ENCODE peak calls at places on chromosomes 16 and 17, in ten cellular contexts. A is lower lobe of right lung, B is transverse colon, U is ascending aorta, Z is fibroblast of pulmonary artery, N is fibroblast of the aortic adventitia, R is choroid plexus epithelial cell, H is heart right ventricle, Q is fibroblast of mammary gland, D is fibroblast of lung. J is an unnamed sample.

GRCh38 chr16:66296591-66296990 is 69.9 kb upstream of the CDH5 start:
- DNase-seq in A (no peak), B (no peak), U (no peak), Z (no peak), N (no peak), R (no peak), H (no peak), Q (no peak), D (no peak), J (no peak)

GRCh38 chr17:7889166-7889584 is 586 bp downstream of the CHD3 start:
- DNase-seq in A (peak), B (peak), U (peak), Z (peak), N (peak), R (peak), H (peak), Q (peak), D (peak), J (peak)

GRCh38 chr16:20938426-20938825 is 37.9 kb downstream of the LYRM1 start:
- DNase-seq in A (no peak), B (no peak), U (no peak), Z (peak), N (peak), R (peak), H (no peak), Q (peak), D (peak), J (peak)

GRCh38 chr17:37458805-37459204 is 30.9 kb upstream of the DUSP14 start:
- DNase-seq in A (no peak), B (no peak), U (no peak), Z (peak), N (peak), R (peak), H (no peak), Q (peak), D (peak), J (peak)

GRCh38 chr17:73315481-73315880 is 3.7 kb upstream of the CDC42EP4 start:
- DNase-seq in A (no peak), B (no peak), U (no peak), Z (no peak), N (no peak), R (no peak), H (no peak), Q (no peak), D (no peak), J (no peak)

GRCh38 chr17:54969658-54970572 is 1.4 kb downstream of the STXBP4 start:
- DNase-seq in A (no peak), B (no peak), U (no peak), Z (no peak), N (no peak), R (no peak), H (no peak), Q (no peak), D (no peak), J (no peak)

GRCh38 chr16:56606071-56606687 is 2.2 kb upstream of the MT2A start:
- DNase-seq in A (no peak), B (no peak), U (peak), Z (peak), N (peak), R (no peak), H (no peak), Q (no peak), D (peak), J (peak)

GRCh38 chr17:20202141-20202574 is 193.0 kb downstream of the SPECC1 start:
- DNase-seq in A (no peak), B (peak), U (no peak), Z (no peak), N (no peak), R (no peak), H (no peak), Q (no peak), D (no peak), J (no peak)

GRCh38 chr16:65120811-65121721 is 797 bp downstream of the CDH11 start:
- DNase-seq in A (no peak), B (no peak), U (peak), Z (peak), N (peak), R (peak), H (peak), Q (no peak), D (peak), J (no peak)

GRCh38 chr17:65027305-65027704 is 29.2 kb downstream of the GNA13 start:
- DNase-seq in A (no peak), B (no peak), U (no peak), Z (peak), N (peak), R (peak), H (no peak), Q (peak), D (peak), J (peak)

GRCh38 chr17:42529054-42529453 is 7.0 kb upstream of the NAGLU start:
- DNase-seq in A (no peak), B (no peak), U (no peak), Z (no peak), N (no peak), R (no peak), H (no peak), Q (no peak), D (no peak), J (no peak)

GRCh38 chr17:29390856-29391631 is 881 bp downstream of the TAOK1 start:
- DNase-seq in A (no peak), B (peak), U (peak), Z (peak), N (no peak), R (peak), H (peak), Q (peak), D (peak), J (peak)

GRCh38 chr17:33523577-33523981 is 230.5 kb upstream of the ASIC2 start:
- DNase-seq in A (no peak), B (peak), U (no peak), Z (peak), N (no peak), R (peak), H (no peak), Q (peak), D (no peak), J (peak)

GRCh38 chr17:62565817-62566216 is 61.7 kb upstream of the MRC2 start:
- DNase-seq in A (no peak), B (no peak), U (no peak), Z (peak), N (peak), R (peak), H (no peak), Q (peak), D (peak), J (peak)

GRCh38 chr17:32103476-32104113 is 38.7 kb upstream of the RHOT1 start:
- DNase-seq in A (no peak), B (no peak), U (no peak), Z (peak), N (peak), R (no peak), H (no peak), Q (no peak), D (peak), J (peak)

GRCh38 chr17:48439875-48440505 is 10.0 kb upstream of the SKAP1 start:
- DNase-seq in A (no peak), B (no peak), U (no peak), Z (no peak), N (no peak), R (peak), H (no peak), Q (no peak), D (no peak), J (peak)

GRCh38 chr16:85027968-85028637 is 508 bp downstream of the KIAA0513 start:
- DNase-seq in A (no peak), B (peak), U (no peak), Z (no peak), N (no peak), R (no peak), H (peak), Q (no peak), D (no peak), J (no peak)

GRCh38 chr16:85029981-85030381 is 2.4 kb downstream of the KIAA0513 start:
- DNase-seq in A (no peak), B (peak), U (no peak), Z (no peak), N (no peak), R (no peak), H (no peak), Q (no peak), D (no peak), J (peak)

GRCh38 chr16:85028638-85029412 is 1.2 kb downstream of the KIAA0513 start:
- DNase-seq in A (no peak), B (peak), U (peak), Z (no peak), N (peak), R (no peak), H (peak), Q (peak), D (peak), J (no peak)

GRCh38 chr16:85027349-85027967 is at the start of gene KIAA0513:
- DNase-seq in A (peak), B (peak), U (peak), Z (peak), N (peak), R (peak), H (peak), Q (peak), D (peak), J (peak)

GRCh38 chr16:85029413-85029794 is 1.8 kb downstream of the KIAA0513 start:
- DNase-seq in A (no peak), B (peak), U (no peak), Z (no peak), N (peak), R (no peak), H (no peak), Q (peak), D (peak), J (peak)
- TF ChIP-seq CTCF in A (no peak), B (no peak), U (no peak), Z (no peak), N (peak), R (peak), H (no peak), Q (no peak), D (no peak), J (no peak)

GRCh38 chr16:11738742-11739544 is 3.7 kb downstream of the TXNDC11 start:
- DNase-seq in A (no peak), B (peak), U (no peak), Z (no peak), N (no peak), R (no peak), H (no peak), Q (no peak), D (no peak), J (no peak)

GRCh38 chr16:11742041-11742535 is 569 bp downstream of the TXNDC11 start:
- DNase-seq in A (peak), B (peak), U (peak), Z (no peak), N (no peak), R (no peak), H (peak), Q (no peak), D (peak), J (peak)

GRCh38 chr16:11737678-11738077 is 5.0 kb downstream of the TXNDC11 start:
- DNase-seq in A (no peak), B (no peak), U (no peak), Z (no peak), N (no peak), R (no peak), H (no peak), Q (no peak), D (no peak), J (no peak)

GRCh38 chr16:11742536-11743307 is at the start of gene TXNDC11:
- DNase-seq in A (peak), B (peak), U (peak), Z (peak), N (peak), R (peak), H (peak), Q (peak), D (peak), J (peak)

GRCh38 chr16:11740567-11740966 is 2.1 kb downstream of the TXNDC11 start:
- DNase-seq in A (no peak), B (no peak), U (no peak), Z (no peak), N (no peak), R (no peak), H (no peak), Q (no peak), D (no peak), J (no peak)
- H3K4me3 ChIP-seq in A (peak), B (no peak), U (peak), Z (peak), N (peak), R (no peak), H (no peak), Q (peak), D (peak), J (peak)

GRCh38 chr17:27597188-27597580 is 33.8 kb upstream of the LGALS9 start:
- DNase-seq in A (no peak), B (no peak), U (no peak), Z (no peak), N (no peak), R (no peak), H (no peak), Q (no peak), D (no peak), J (no peak)

GRCh38 chr17:27597783-27598320 is 33.1 kb upstream of the LGALS9 start:
- DNase-seq in A (no peak), B (no peak), U (no peak), Z (no peak), N (no peak), R (no peak), H (no peak), Q (no peak), D (no peak), J (no peak)

GRCh38 chr17:27596106-27596505 is 34.9 kb upstream of the LGALS9 start:
- DNase-seq in A (no peak), B (no peak), U (no peak), Z (peak), N (peak), R (no peak), H (no peak), Q (no peak), D (no peak), J (peak)

GRCh38 chr17:27595208-27595607 is 35.8 kb upstream of the LGALS9 start:
- DNase-seq in A (no peak), B (no peak), U (no peak), Z (no peak), N (no peak), R (no peak), H (no peak), Q (no peak), D (no peak), J (no peak)

GRCh38 chr17:27596571-27597187 is 34.3 kb upstream of the LGALS9 start:
- DNase-seq in A (no peak), B (no peak), U (no peak), Z (no peak), N (no peak), R (no peak), H (no peak), Q (no peak), D (no peak), J (no peak)
- TF ChIP-seq CTCF in A (no peak), B (no peak), U (no peak), Z (no peak), N (no peak), R (no peak), H (no peak), Q (no peak), D (no peak), J (no peak)

DNA sequence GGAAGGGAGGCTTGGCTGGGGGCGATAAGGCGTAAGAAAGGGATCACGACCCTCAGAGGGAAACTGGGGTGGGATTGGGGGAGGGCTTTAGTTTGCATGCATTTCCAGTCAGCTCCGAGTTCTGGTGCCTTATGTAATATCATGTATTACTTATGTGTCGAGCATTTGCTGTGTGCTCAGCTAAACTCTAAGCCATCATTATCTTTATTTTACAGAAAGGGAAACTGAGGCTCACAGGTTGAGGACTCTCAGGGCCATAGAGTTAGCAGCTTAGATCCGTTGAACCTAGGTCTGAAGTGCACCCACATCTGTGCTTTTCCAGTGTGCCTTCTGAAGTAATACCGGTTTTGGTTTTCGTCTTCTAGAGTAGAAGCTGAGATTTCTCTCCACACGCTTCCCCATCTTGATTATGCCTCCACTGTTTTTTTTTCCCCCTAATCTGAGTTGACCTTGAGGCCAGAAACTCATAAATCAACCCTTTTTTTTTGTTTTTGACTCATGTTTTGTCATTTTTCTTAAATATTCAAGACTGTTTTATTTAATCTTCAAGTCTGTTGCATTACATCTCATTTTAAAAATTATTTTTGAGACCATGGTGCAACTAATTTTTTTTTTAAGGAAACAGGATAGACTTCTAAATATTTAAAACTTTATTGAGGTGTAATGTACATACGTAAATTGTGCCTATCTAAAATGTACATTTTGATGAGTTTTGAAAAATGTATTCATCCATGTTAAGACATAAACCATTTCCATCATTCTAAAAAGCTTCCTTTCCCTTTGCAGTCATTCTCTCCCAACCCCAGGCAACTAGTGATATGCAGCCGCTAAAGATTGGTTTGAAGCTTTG is 741 bp downstream of the CYB5B start:
- DNase-seq in A (no peak), B (no peak), U (no peak), Z (no peak), N (peak), R (no peak), H (no peak), Q (no peak), D (no peak), J (no peak)
- H3K4me3 ChIP-seq in A (peak), B (peak), U (peak), Z (peak), N (peak), R (peak), H (peak), Q (peak), D (peak), J (peak)